ENCODE peak calls at places on chromosome 19, in six cellular contexts. One of them, this sample, is unnamed.

GRCh38 chr19:58037927-58038687 is 4.3 kb downstream of the ZSCAN1 start:
- DNase-seq in BJ: no peak
- DNase-seq in heart right ventricle: peak; percentile 42
- DNase-seq in epithelial cell of esophagus: no peak
- DNase-seq in dorsolateral prefrontal cortex: peak; percentile 71
- DNase-seq in BE2C: peak; percentile 26
- DNase-seq in this sample: no peak

GRCh38 chr19:35715981-35716734 is 1.6 kb upstream of the KMT2B start:
- DNase-seq in BJ: no peak
- DNase-seq in heart right ventricle: peak; percentile 74
- DNase-seq in epithelial cell of esophagus: no peak
- DNase-seq in dorsolateral prefrontal cortex: no peak
- DNase-seq in BE2C: peak; percentile 46
- DNase-seq in this sample: peak; percentile 92

GRCh38 chr19:49888478-49888901 is 8.2 kb downstream of the IL4I1 start:
- DNase-seq in BJ: no peak
- DNase-seq in heart right ventricle: no peak
- DNase-seq in epithelial cell of esophagus: no peak
- DNase-seq in dorsolateral prefrontal cortex: no peak
- DNase-seq in BE2C: no peak
- DNase-seq in this sample: no peak

GRCh38 chr19:50978772-50979390 is 4.8 kb downstream of the KLK7 start:
- DNase-seq in BJ: no peak
- DNase-seq in heart right ventricle: no peak
- DNase-seq in epithelial cell of esophagus: no peak
- DNase-seq in dorsolateral prefrontal cortex: no peak
- DNase-seq in BE2C: no peak
- DNase-seq in this sample: no peak

GRCh38 chr19:36807029-36807428 is 31.2 kb downstream of the ZNF790 start:
- DNase-seq in BJ: no peak
- DNase-seq in heart right ventricle: no peak
- DNase-seq in epithelial cell of esophagus: no peak
- DNase-seq in dorsolateral prefrontal cortex: no peak
- DNase-seq in BE2C: no peak
- DNase-seq in this sample: no peak

GRCh38 chr19:17323973-17324327 is 10.7 kb downstream of the ANO8 start:
- DNase-seq in BJ: no peak
- DNase-seq in heart right ventricle: no peak
- DNase-seq in epithelial cell of esophagus: no peak
- DNase-seq in dorsolateral prefrontal cortex: no peak
- DNase-seq in BE2C: no peak
- DNase-seq in this sample: no peak

GRCh38 chr19:49896863-49897621 is at the start of gene IL4I1:
- DNase-seq in BJ: no peak
- DNase-seq in heart right ventricle: no peak
- DNase-seq in epithelial cell of esophagus: no peak
- DNase-seq in dorsolateral prefrontal cortex: no peak
- DNase-seq in BE2C: no peak
- DNase-seq in this sample: no peak

GRCh38 chr19:40341601-40342482 is 6.4 kb downstream of the C19orf47 start:
- DNase-seq in BJ: no peak
- DNase-seq in heart right ventricle: peak; percentile 75
- DNase-seq in epithelial cell of esophagus: peak; percentile 37
- DNase-seq in dorsolateral prefrontal cortex: no peak
- DNase-seq in BE2C: no peak
- DNase-seq in this sample: no peak

GRCh38 chr19:17479325-17479791 is 9.0 kb downstream of the SLC27A1 start:
- DNase-seq in BJ: no peak
- DNase-seq in heart right ventricle: no peak
- DNase-seq in epithelial cell of esophagus: no peak
- DNase-seq in dorsolateral prefrontal cortex: no peak
- DNase-seq in BE2C: no peak
- DNase-seq in this sample: no peak

GRCh38 chr19:29952646-29953045 is 10.6 kb downstream of the URI1 start:
- DNase-seq in BJ: no peak
- DNase-seq in heart right ventricle: no peak
- DNase-seq in epithelial cell of esophagus: no peak
- DNase-seq in dorsolateral prefrontal cortex: no peak
- DNase-seq in BE2C: no peak
- DNase-seq in this sample: no peak

GRCh38 chr19:11096210-11096841 is 7.1 kb downstream of the LDLR start:
- DNase-seq in BJ: no peak
- DNase-seq in heart right ventricle: peak; percentile 60
- DNase-seq in epithelial cell of esophagus: peak; percentile 56
- DNase-seq in dorsolateral prefrontal cortex: no peak
- DNase-seq in BE2C: no peak
- DNase-seq in this sample: no peak

GRCh38 chr19:51075998-51076397 is 6.7 kb downstream of the KLK14 start:
- DNase-seq in BJ: no peak
- DNase-seq in heart right ventricle: no peak
- DNase-seq in epithelial cell of esophagus: peak; percentile 5
- DNase-seq in dorsolateral prefrontal cortex: no peak
- DNase-seq in BE2C: no peak
- DNase-seq in this sample: no peak

GRCh38 chr19:8083141-8083540 is 30.6 kb downstream of the CCL25 start:
- DNase-seq in BJ: no peak
- DNase-seq in heart right ventricle: no peak
- DNase-seq in epithelial cell of esophagus: no peak
- DNase-seq in dorsolateral prefrontal cortex: no peak
- DNase-seq in BE2C: no peak
- DNase-seq in this sample: no peak

GRCh38 chr19:49847731-49848696 is 2.9 kb upstream of the PTOV1 start:
- DNase-seq in BJ: peak; percentile 56
- DNase-seq in heart right ventricle: no peak
- DNase-seq in epithelial cell of esophagus: peak; percentile 88
- DNase-seq in dorsolateral prefrontal cortex: no peak
- DNase-seq in BE2C: no peak
- DNase-seq in this sample: no peak

GRCh38 chr19:41546386-41546789 is 29.6 kb upstream of the CEACAM21 start:
- DNase-seq in BJ: no peak
- DNase-seq in heart right ventricle: no peak
- DNase-seq in epithelial cell of esophagus: no peak
- DNase-seq in dorsolateral prefrontal cortex: no peak
- DNase-seq in BE2C: no peak
- DNase-seq in this sample: no peak

GRCh38 chr19:27972291-27973040 is 1240.5 kb downstream of the UQCRFS1 start:
- DNase-seq in BJ: peak; percentile 19
- DNase-seq in heart right ventricle: no peak
- DNase-seq in epithelial cell of esophagus: peak; percentile 10
- DNase-seq in dorsolateral prefrontal cortex: no peak
- DNase-seq in BE2C: no peak
- DNase-seq in this sample: no peak

GRCh38 chr19:27971071-27971470 is 1241.9 kb downstream of the UQCRFS1 start:
- DNase-seq in BJ: no peak
- DNase-seq in heart right ventricle: no peak
- DNase-seq in epithelial cell of esophagus: peak; percentile 51
- DNase-seq in dorsolateral prefrontal cortex: no peak
- DNase-seq in BE2C: no peak
- DNase-seq in this sample: no peak

GRCh38 chr19:27971869-27972268 is 1241.1 kb downstream of the UQCRFS1 start:
- DNase-seq in BJ: no peak
- DNase-seq in heart right ventricle: no peak
- DNase-seq in epithelial cell of esophagus: no peak
- DNase-seq in dorsolateral prefrontal cortex: no peak
- DNase-seq in BE2C: no peak
- DNase-seq in this sample: no peak

GRCh38 chr19:27975419-27976005 is 1237.4 kb downstream of the UQCRFS1 start:
- DNase-seq in BJ: no peak
- DNase-seq in heart right ventricle: no peak
- DNase-seq in epithelial cell of esophagus: no peak
- DNase-seq in dorsolateral prefrontal cortex: no peak
- DNase-seq in BE2C: no peak
- DNase-seq in this sample: no peak

DNA sequence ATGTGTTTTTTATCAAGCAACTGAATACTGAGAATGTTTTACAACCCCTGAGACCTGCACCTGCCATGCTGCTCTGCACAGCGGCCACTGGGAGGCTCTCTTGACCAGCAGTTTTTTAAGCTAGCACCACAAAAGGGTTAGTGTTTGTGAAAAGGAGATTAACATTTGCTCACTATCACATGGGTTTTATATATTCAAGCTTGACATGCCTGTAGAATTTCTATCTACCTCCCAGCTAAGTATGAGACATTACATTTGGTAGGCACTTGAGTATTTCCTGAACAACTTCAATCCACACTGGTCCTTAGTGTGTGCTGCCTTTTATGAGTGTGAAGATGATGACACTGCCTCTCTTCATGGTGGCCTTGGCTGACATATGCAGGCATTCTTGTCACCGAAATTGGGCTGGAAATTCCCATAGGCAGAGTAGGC is 1238.9 kb downstream of the UQCRFS1 start:
- DNase-seq in BJ: no peak
- DNase-seq in heart right ventricle: no peak
- DNase-seq in epithelial cell of esophagus: peak; percentile 8
- DNase-seq in dorsolateral prefrontal cortex: peak; percentile 54
- DNase-seq in BE2C: no peak
- DNase-seq in this sample: no peak
- TF ChIP-seq CTCF in BJ: peak; percentile 52
- TF ChIP-seq CTCF in heart right ventricle: peak; percentile 70
- TF ChIP-seq CTCF in epithelial cell of esophagus: peak; percentile 22
- TF ChIP-seq CTCF in dorsolateral prefrontal cortex: peak; percentile 93
- TF ChIP-seq CTCF in BE2C: no peak
- TF ChIP-seq CTCF in this sample: no peak

DNA sequence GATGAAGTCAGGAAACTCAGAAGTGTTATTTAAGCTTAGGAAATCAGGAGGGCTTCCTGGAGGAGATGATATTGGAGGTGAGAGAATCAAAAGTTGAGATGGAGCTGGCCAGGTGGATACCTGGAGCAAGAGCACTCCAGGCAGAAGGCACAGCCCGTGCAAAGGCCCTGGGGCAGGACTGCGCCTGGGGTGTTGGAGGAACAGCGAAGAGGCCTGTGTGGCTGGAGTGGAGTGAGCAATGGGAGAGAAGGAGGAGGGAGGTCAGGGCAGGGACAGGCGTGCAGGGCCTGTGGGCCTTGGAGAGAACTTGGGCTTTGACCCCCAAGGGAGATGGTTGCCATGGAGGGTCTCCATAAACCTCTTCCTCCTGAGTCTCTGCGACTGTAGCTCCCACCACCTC is 42.1 kb downstream of the ZNRF4 start:
- DNase-seq in BJ: no peak
- DNase-seq in heart right ventricle: no peak
- DNase-seq in epithelial cell of esophagus: no peak
- DNase-seq in dorsolateral prefrontal cortex: no peak
- DNase-seq in BE2C: no peak
- DNase-seq in this sample: no peak
- H3K4me3 ChIP-seq in BJ: no peak overlapping the region
- H3K4me3 ChIP-seq in heart right ventricle: no peak overlapping the region
- H3K4me3 ChIP-seq in epithelial cell of esophagus: no peak overlapping the region
- H3K4me3 ChIP-seq in dorsolateral prefrontal cortex: no peak overlapping the region
- H3K4me3 ChIP-seq in BE2C: no peak overlapping the region
- H3K4me3 ChIP-seq in this sample: no peak overlapping the region

DNA sequence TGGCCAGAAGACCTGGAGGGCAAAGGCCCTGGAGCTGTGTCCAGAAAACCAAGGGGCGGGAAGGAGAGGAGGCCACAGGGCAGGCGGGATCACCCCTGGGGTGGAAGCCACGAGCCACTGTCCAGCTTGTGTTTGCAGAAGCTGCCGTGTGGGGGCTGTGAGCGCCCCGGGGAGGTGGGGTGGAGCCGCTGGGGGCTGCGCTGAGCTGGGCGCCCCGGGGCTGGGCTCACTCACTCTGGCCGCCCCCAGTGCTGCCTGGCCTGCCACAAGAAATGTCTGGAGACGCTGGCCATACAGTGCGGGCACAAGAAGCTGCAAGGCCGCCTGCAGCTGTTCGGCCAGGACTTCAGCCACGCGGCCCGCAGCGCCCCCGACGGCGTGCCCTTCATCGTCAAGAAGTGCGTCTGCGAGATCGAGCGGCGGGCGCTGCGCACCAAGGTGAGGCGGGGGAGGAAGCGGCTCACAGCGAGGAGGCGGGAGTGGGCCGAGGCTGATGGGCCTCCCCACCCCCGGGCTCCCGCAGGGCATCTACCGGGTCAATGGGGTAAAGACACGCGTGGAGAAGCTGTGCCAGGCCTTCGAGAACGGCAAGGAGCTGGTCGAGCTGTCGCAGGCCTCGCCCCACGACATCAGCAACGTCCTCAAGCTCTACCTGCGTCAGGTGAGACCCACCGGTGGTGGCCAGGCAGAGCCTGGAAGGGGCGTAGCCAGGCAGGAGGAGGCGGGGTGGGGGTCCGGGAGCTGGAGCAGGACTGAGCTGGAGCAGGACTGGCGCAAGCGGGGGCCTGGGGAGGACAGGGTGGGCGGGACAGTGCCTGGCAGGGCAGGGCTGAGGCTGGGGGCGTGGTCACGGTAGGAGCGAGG is 13.6 kb downstream of the POLR2E start:
- DNase-seq in BJ: no peak
- DNase-seq in heart right ventricle: peak; percentile 49
- DNase-seq in epithelial cell of esophagus: no peak
- DNase-seq in dorsolateral prefrontal cortex: no peak
- DNase-seq in BE2C: peak; percentile 65
- DNase-seq in this sample: no peak
- TF ChIP-seq CTCF in BJ: no peak
- TF ChIP-seq CTCF in heart right ventricle: no peak
- TF ChIP-seq CTCF in epithelial cell of esophagus: no peak
- TF ChIP-seq CTCF in dorsolateral prefrontal cortex: no peak
- TF ChIP-seq CTCF in BE2C: peak; percentile 16
- TF ChIP-seq CTCF in this sample: no peak

DNA sequence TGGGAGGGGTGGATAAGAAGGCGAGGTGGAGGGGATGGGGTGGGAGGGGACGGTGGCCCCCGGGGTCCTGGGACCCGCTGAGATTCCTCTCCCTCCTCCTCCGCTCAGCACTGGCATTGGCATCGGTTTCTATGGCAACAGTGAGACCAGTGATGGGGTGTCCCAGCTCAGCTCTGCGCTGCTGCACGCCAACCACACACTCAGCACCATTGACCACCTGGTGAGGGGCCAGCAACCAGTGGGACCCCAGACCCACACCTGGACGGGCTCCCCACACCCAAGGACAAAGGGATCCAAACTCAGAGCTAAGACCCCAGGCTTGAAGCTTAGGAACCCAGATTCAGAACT is 5.9 kb downstream of the TTYH1 start:
- DNase-seq in BJ: no peak
- DNase-seq in heart right ventricle: no peak
- DNase-seq in epithelial cell of esophagus: no peak
- DNase-seq in dorsolateral prefrontal cortex: no peak
- DNase-seq in BE2C: no peak
- DNase-seq in this sample: no peak
- H3K4me3 ChIP-seq in BJ: no peak overlapping the region
- H3K4me3 ChIP-seq in heart right ventricle: no peak overlapping the region
- H3K4me3 ChIP-seq in epithelial cell of esophagus: no peak overlapping the region
- H3K4me3 ChIP-seq in dorsolateral prefrontal cortex: peak overlapping the region; percentile 40
- H3K4me3 ChIP-seq in BE2C: no peak overlapping the region
- H3K4me3 ChIP-seq in this sample: no peak overlapping the region

GRCh38 chr19:39084732-39085080 is 538 bp downstream of the ACP7 start:
- DNase-seq in BJ: no peak
- DNase-seq in heart right ventricle: no peak
- DNase-seq in epithelial cell of esophagus: no peak
- DNase-seq in dorsolateral prefrontal cortex: no peak
- DNase-seq in BE2C: no peak
- DNase-seq in this sample: no peak

GRCh38 chr19:39083599-39083982 is 577 bp upstream of the ACP7 start:
- DNase-seq in BJ: no peak
- DNase-seq in heart right ventricle: no peak
- DNase-seq in epithelial cell of esophagus: peak; percentile 44
- DNase-seq in dorsolateral prefrontal cortex: no peak
- DNase-seq in BE2C: no peak
- DNase-seq in this sample: no peak

GRCh38 chr19:39082167-39082566 is 2.0 kb upstream of the ACP7 start:
- DNase-seq in BJ: no peak
- DNase-seq in heart right ventricle: no peak
- DNase-seq in epithelial cell of esophagus: no peak
- DNase-seq in dorsolateral prefrontal cortex: no peak
- DNase-seq in BE2C: no peak
- DNase-seq in this sample: no peak

GRCh38 chr19:39083983-39084731 is at the start of gene ACP7:
- DNase-seq in BJ: no peak
- DNase-seq in heart right ventricle: no peak
- DNase-seq in epithelial cell of esophagus: no peak
- DNase-seq in dorsolateral prefrontal cortex: no peak
- DNase-seq in BE2C: no peak
- DNase-seq in this sample: no peak

GRCh38 chr19:39082745-39083598 is 1.2 kb upstream of the ACP7 start:
- DNase-seq in BJ: no peak
- DNase-seq in heart right ventricle: no peak
- DNase-seq in epithelial cell of esophagus: peak; percentile 30
- DNase-seq in dorsolateral prefrontal cortex: no peak
- DNase-seq in BE2C: no peak
- DNase-seq in this sample: no peak
- TF ChIP-seq CTCF in BJ: no peak
- TF ChIP-seq CTCF in heart right ventricle: no peak
- TF ChIP-seq CTCF in epithelial cell of esophagus: no peak
- TF ChIP-seq CTCF in dorsolateral prefrontal cortex: no peak
- TF ChIP-seq CTCF in BE2C: no peak
- TF ChIP-seq CTCF in this sample: no peak

This sample was measured in lower leg skin.